ENCODE peak calls at places on chromosomes 12 and 14, in six cellular contexts. V, N, E, O, M and L are unnamed samples.

GRCh38 chr14:36718216-36718615 is 56.6 kb downstream of the PAX9 start:
- DNase-seq in E (no peak), M (no peak), O (no peak), N (no peak), V (no peak), L (no peak)

GRCh38 chr14:67569011-67569650 is 30.9 kb downstream of the PIGH start:
- DNase-seq in V (no peak), O (no peak), E (no peak), M (no peak), N (peak; percentile 77), L (no peak)

GRCh38 chr12:2049604-2050540 is 2.9 kb upstream of the CACNA1C start:
- DNase-seq in O (no peak), V (no peak), N (no peak), E (no peak), M (peak; percentile 25), L (no peak)

GRCh38 chr14:68479247-68479646 is 313.6 kb downstream of the ZFP36L1 start:
- DNase-seq in O (no peak), N (no peak), M (no peak), E (no peak), V (no peak), L (no peak)

GRCh38 chr12:31362115-31362758 is 36.3 kb upstream of the SINHCAF start:
- DNase-seq in M (no peak), V (no peak), E (no peak), O (no peak), N (no peak), L (no peak)

GRCh38 chr12:78863482-78864427 is 819 bp upstream of the SYT1 start:
- DNase-seq in N (peak; percentile 85), M (peak; percentile 51), E (peak; percentile 64), O (peak; percentile 14), V (no peak), L (peak; percentile 49)

GRCh38 chr12:124493809-124494750 is 73.3 kb downstream of the NCOR2 start:
- DNase-seq in E (no peak), V (peak; percentile 20), N (no peak), M (no peak), O (no peak), L (no peak)

GRCh38 chr12:3480744-3481143 is 10.3 kb upstream of the PRMT8 start:
- DNase-seq in O (no peak), M (no peak), E (no peak), V (no peak), N (no peak), L (no peak)

GRCh38 chr12:30794591-30795409 is 40.0 kb upstream of the CAPRIN2 start:
- DNase-seq in E (no peak), O (no peak), V (no peak), M (peak; percentile 95), N (no peak), L (peak; percentile 92)

GRCh38 chr14:88452231-88452630 is 66.8 kb downstream of the SPATA7 start:
- DNase-seq in V (no peak), E (no peak), O (no peak), M (no peak), N (no peak), L (no peak)

GRCh38 chr12:14825256-14825655 is 11.3 kb upstream of the SMCO3 start:
- DNase-seq in O (no peak), E (no peak), V (no peak), N (no peak), M (no peak), L (no peak)

GRCh38 chr14:96889091-96889490 is 91.9 kb downstream of the VRK1 start:
- DNase-seq in N (no peak), O (no peak), E (no peak), M (no peak), V (no peak), L (no peak)

GRCh38 chr12:9392842-9393241 is 184.6 kb upstream of the PZP start:
- DNase-seq in V (no peak), M (no peak), E (no peak), N (no peak), O (no peak), L (no peak)

GRCh38 chr14:40838601-40839000 is 768.1 kb upstream of the LRFN5 start:
- DNase-seq in V (no peak), M (no peak), O (no peak), E (no peak), N (no peak), L (no peak)

GRCh38 chr12:101781834-101782543 is 42.7 kb upstream of the SYCP3 start:
- DNase-seq in O (no peak), E (no peak), V (no peak), M (peak; percentile 46), N (no peak), L (no peak)

GRCh38 chr12:124399622-124400021 is 104.7 kb downstream of the RFLNA start:
- DNase-seq in M (no peak), V (no peak), O (no peak), N (no peak), E (no peak), L (no peak)

GRCh38 chr12:120814203-120814902 is 88.7 kb downstream of the ACADS start:
- DNase-seq in V (no peak), O (no peak), M (no peak), N (no peak), E (no peak), L (no peak)

GRCh38 chr12:117277875-117278274 is 83.6 kb downstream of the NOS1 start:
- DNase-seq in M (no peak), N (no peak), V (no peak), E (no peak), O (no peak), L (no peak)

GRCh38 chr12:116319316-116319715 is 41.8 kb upstream of the MED13L start:
- DNase-seq in M (no peak), O (no peak), E (no peak), N (no peak), V (no peak), L (no peak)

GRCh38 chr12:68177562-68177961 is 18.0 kb upstream of the IFNG start:
- DNase-seq in V (no peak), O (no peak), M (no peak), E (no peak), N (no peak), L (no peak)

GRCh38 chr12:55258288-55258687 is 13.9 kb downstream of the OR6C74 start:
- DNase-seq in V (no peak), E (no peak), M (no peak), N (no peak), O (no peak), L (no peak)